ENCODE peak calls at places on chromosomes 2 and 18, in six cellular contexts. F, I, B, Q, P and X are unnamed samples.

GRCh38 chr2:191866675-191867506 is 20.0 kb upstream of the CAVIN2 start:
- DNase-seq in F (peak; percentile 95), I (no peak), B (no peak), Q (peak; percentile 84), P (no peak), X (peak; percentile 92)

GRCh38 chr2:1744446-1745170 is at the start of gene PXDN:
- DNase-seq in F (peak; percentile 57), I (peak; percentile 87), B (peak; percentile 17), Q (peak; percentile 30), P (no peak), X (no peak)

GRCh38 chr18:22163432-22163831 is 6.0 kb upstream of the GATA6 start:
- DNase-seq in F (no peak), I (no peak), B (no peak), Q (no peak), P (no peak), X (no peak)

GRCh38 chr18:32424696-32425095 is 46.0 kb downstream of the GAREM1 start:
- DNase-seq in F (peak; percentile 4), I (no peak), B (no peak), Q (no peak), P (no peak), X (peak; percentile 28)

GRCh38 chr18:12422936-12423335 is 15.2 kb downstream of the PRELID3A start:
- DNase-seq in F (no peak), I (no peak), B (no peak), Q (no peak), P (no peak), X (no peak)

GRCh38 chr18:70324897-70325296 is 36.1 kb downstream of the SOCS6 start:
- DNase-seq in F (no peak), I (peak; percentile 62), B (no peak), Q (no peak), P (no peak), X (no peak)

GRCh38 chr2:35504419-35504818 is 851.2 kb upstream of the CRIM1 start:
- DNase-seq in F (no peak), I (no peak), B (no peak), Q (no peak), P (no peak), X (no peak)

GRCh38 chr2:113692698-113693428 is 63.6 kb downstream of the SLC35F5 start:
- DNase-seq in F (no peak), I (no peak), B (no peak), Q (no peak), P (no peak), X (no peak)

GRCh38 chr2:219688560-219689445 is 61.4 kb downstream of the SLC4A3 start:
- DNase-seq in F (peak; percentile 95), I (peak; percentile 79), B (no peak), Q (peak; percentile 77), P (no peak), X (peak; percentile 64)

GRCh38 chr18:7908686-7909299 is 341.7 kb downstream of the PTPRM start:
- DNase-seq in F (no peak), I (no peak), B (peak; percentile 29), Q (no peak), P (no peak), X (no peak)

GRCh38 chr2:15265889-15266288 is 295.2 kb downstream of the NBAS start:
- DNase-seq in F (no peak), I (no peak), B (no peak), Q (no peak), P (no peak), X (no peak)

GRCh38 chr2:134202361-134202760 is 51.5 kb upstream of the MGAT5 start:
- DNase-seq in F (no peak), I (no peak), B (no peak), Q (no peak), P (no peak), X (no peak)

GRCh38 chr18:54958711-54959625 is at the start of gene CCDC68:
- DNase-seq in F (no peak), I (peak; percentile 77), B (no peak), Q (no peak), P (no peak), X (no peak)

GRCh38 chr2:151878655-151879563 is 50.7 kb upstream of the ARL5A start:
- DNase-seq in F (peak; percentile 55), I (no peak), B (no peak), Q (peak; percentile 55), P (no peak), X (peak; percentile 61)

GRCh38 chr2:110873056-110873502 is 140.7 kb downstream of the ACOXL start:
- DNase-seq in F (no peak), I (no peak), B (no peak), Q (no peak), P (no peak), X (no peak)

GRCh38 chr2:28639092-28639691 is 112.4 kb upstream of the PPP1CB start:
- DNase-seq in F (no peak), I (no peak), B (no peak), Q (no peak), P (no peak), X (no peak)

GRCh38 chr2:41510108-41510507 is 537.7 kb upstream of the PKDCC start:
- DNase-seq in F (no peak), I (no peak), B (no peak), Q (no peak), P (no peak), X (no peak)

GRCh38 chr2:9179572-9180201 is 26.9 kb upstream of the ASAP2 start:
- DNase-seq in F (peak; percentile 93), I (peak; percentile 82), B (no peak), Q (peak; percentile 65), P (peak; percentile 86), X (peak; percentile 89)

GRCh38 chr18:58241877-58242276 is 197.9 kb downstream of the NEDD4L start:
- DNase-seq in F (peak; percentile 93), I (no peak), B (peak; percentile 69), Q (no peak), P (no peak), X (peak; percentile 70)

GRCh38 chr2:136067465-136067864 is 50.5 kb downstream of the CXCR4 start:
- DNase-seq in F (no peak), I (no peak), B (no peak), Q (no peak), P (no peak), X (no peak)

GRCh38 chr2:117170897-117171296 is 643.6 kb upstream of the DDX18 start:
- DNase-seq in F (no peak), I (no peak), B (no peak), Q (no peak), P (no peak), X (no peak)

GRCh38 chr18:5669585-5669984 is 125.8 kb upstream of the EPB41L3 start:
- DNase-seq in F (no peak), I (no peak), B (no peak), Q (no peak), P (no peak), X (no peak)